ENCODE peak calls at places on chromosomes 13 and 19, in eight cellular contexts. One of them, this sample, is unnamed.

GRCh38 chr13:38630780-38631179 is 56.1 kb upstream of the FREM2 start:
- DNase-seq in heart right ventricle: no peak
- DNase-seq in AG04449: no peak
- DNase-seq in left ventricle myocardium inferior: no peak
- DNase-seq in CD8-positive, alpha-beta T cell: no peak
- DNase-seq in Peyer's patch: no peak
- DNase-seq in cardiac muscle cell: peak; percentile 48
- DNase-seq in esophagus squamous epithelium: no peak
- DNase-seq in this sample: no peak

GRCh38 chr13:109203587-109203986 is 574.2 kb downstream of the MYO16 start:
- DNase-seq in AG04449: no peak
- DNase-seq in left ventricle myocardium inferior: no peak
- DNase-seq in heart right ventricle: no peak
- DNase-seq in esophagus squamous epithelium: no peak
- DNase-seq in Peyer's patch: no peak
- DNase-seq in CD8-positive, alpha-beta T cell: no peak
- DNase-seq in cardiac muscle cell: no peak
- DNase-seq in this sample: no peak

GRCh38 chr13:34011552-34012085 is 193.7 kb downstream of the RFC3 start:
- DNase-seq in cardiac muscle cell: no peak
- DNase-seq in heart right ventricle: no peak
- DNase-seq in left ventricle myocardium inferior: no peak
- DNase-seq in Peyer's patch: no peak
- DNase-seq in CD8-positive, alpha-beta T cell: no peak
- DNase-seq in esophagus squamous epithelium: no peak
- DNase-seq in AG04449: no peak
- DNase-seq in this sample: no peak

GRCh38 chr13:43054803-43055802 is 31.7 kb downstream of the DNAJC15 start:
- DNase-seq in AG04449: peak; percentile 46
- DNase-seq in CD8-positive, alpha-beta T cell: no peak
- DNase-seq in heart right ventricle: peak; percentile 28
- DNase-seq in left ventricle myocardium inferior: no peak
- DNase-seq in Peyer's patch: no peak
- DNase-seq in esophagus squamous epithelium: no peak
- DNase-seq in cardiac muscle cell: peak; percentile 88
- DNase-seq in this sample: peak; percentile 16

GRCh38 chr19:47663911-47664771 is 49.1 kb upstream of the EHD2 start:
- DNase-seq in cardiac muscle cell: peak; percentile 100
- DNase-seq in AG04449: peak; percentile 95
- DNase-seq in heart right ventricle: no peak
- DNase-seq in Peyer's patch: peak; percentile 23
- DNase-seq in left ventricle myocardium inferior: peak; percentile 66
- DNase-seq in CD8-positive, alpha-beta T cell: no peak
- DNase-seq in esophagus squamous epithelium: peak; percentile 10
- DNase-seq in this sample: no peak

GRCh38 chr13:105442941-105443340 is 1092.5 kb downstream of the EFNB2 start:
- DNase-seq in esophagus squamous epithelium: no peak
- DNase-seq in cardiac muscle cell: peak; percentile 96
- DNase-seq in AG04449: peak; percentile 96
- DNase-seq in left ventricle myocardium inferior: no peak
- DNase-seq in Peyer's patch: no peak
- DNase-seq in CD8-positive, alpha-beta T cell: no peak
- DNase-seq in heart right ventricle: no peak
- DNase-seq in this sample: no peak

GRCh38 chr13:36294061-36294460 is 3.6 kb downstream of the CCDC169 start:
- DNase-seq in left ventricle myocardium inferior: no peak
- DNase-seq in cardiac muscle cell: no peak
- DNase-seq in esophagus squamous epithelium: no peak
- DNase-seq in Peyer's patch: no peak
- DNase-seq in CD8-positive, alpha-beta T cell: no peak
- DNase-seq in AG04449: no peak
- DNase-seq in heart right ventricle: no peak
- DNase-seq in this sample: no peak

GRCh38 chr13:66087149-66087780 is 1142.9 kb downstream of the PCDH9 start:
- DNase-seq in Peyer's patch: no peak
- DNase-seq in cardiac muscle cell: peak; percentile 50
- DNase-seq in CD8-positive, alpha-beta T cell: no peak
- DNase-seq in esophagus squamous epithelium: no peak
- DNase-seq in AG04449: no peak
- DNase-seq in heart right ventricle: no peak
- DNase-seq in left ventricle myocardium inferior: no peak
- DNase-seq in this sample: no peak

GRCh38 chr13:84500016-84500415 is 617.7 kb upstream of the SLITRK1 start:
- DNase-seq in Peyer's patch: no peak
- DNase-seq in heart right ventricle: no peak
- DNase-seq in cardiac muscle cell: no peak
- DNase-seq in CD8-positive, alpha-beta T cell: no peak
- DNase-seq in esophagus squamous epithelium: no peak
- DNase-seq in AG04449: no peak
- DNase-seq in left ventricle myocardium inferior: no peak
- DNase-seq in this sample: no peak

GRCh38 chr19:48632692-48633147 is 4.5 kb downstream of the DBP start:
- DNase-seq in CD8-positive, alpha-beta T cell: no peak
- DNase-seq in AG04449: no peak
- DNase-seq in cardiac muscle cell: no peak
- DNase-seq in Peyer's patch: no peak
- DNase-seq in heart right ventricle: no peak
- DNase-seq in left ventricle myocardium inferior: no peak
- DNase-seq in esophagus squamous epithelium: no peak
- DNase-seq in this sample: no peak

GRCh38 chr13:29923554-29924481 is 73.4 kb upstream of the UBL3 start:
- DNase-seq in esophagus squamous epithelium: no peak
- DNase-seq in AG04449: peak; percentile 97
- DNase-seq in cardiac muscle cell: peak; percentile 95
- DNase-seq in heart right ventricle: peak; percentile 34
- DNase-seq in CD8-positive, alpha-beta T cell: peak; percentile 45
- DNase-seq in left ventricle myocardium inferior: peak; percentile 42
- DNase-seq in Peyer's patch: peak; percentile 43
- DNase-seq in this sample: peak; percentile 20

GRCh38 chr19:36489920-36490415 is 607 bp upstream of the ZNF566 start:
- DNase-seq in cardiac muscle cell: peak; percentile 97
- DNase-seq in esophagus squamous epithelium: peak; percentile 36
- DNase-seq in CD8-positive, alpha-beta T cell: peak; percentile 59
- DNase-seq in heart right ventricle: peak; percentile 78
- DNase-seq in AG04449: no peak
- DNase-seq in Peyer's patch: peak; percentile 83
- DNase-seq in left ventricle myocardium inferior: peak; percentile 80
- DNase-seq in this sample: peak; percentile 89

DNA sequence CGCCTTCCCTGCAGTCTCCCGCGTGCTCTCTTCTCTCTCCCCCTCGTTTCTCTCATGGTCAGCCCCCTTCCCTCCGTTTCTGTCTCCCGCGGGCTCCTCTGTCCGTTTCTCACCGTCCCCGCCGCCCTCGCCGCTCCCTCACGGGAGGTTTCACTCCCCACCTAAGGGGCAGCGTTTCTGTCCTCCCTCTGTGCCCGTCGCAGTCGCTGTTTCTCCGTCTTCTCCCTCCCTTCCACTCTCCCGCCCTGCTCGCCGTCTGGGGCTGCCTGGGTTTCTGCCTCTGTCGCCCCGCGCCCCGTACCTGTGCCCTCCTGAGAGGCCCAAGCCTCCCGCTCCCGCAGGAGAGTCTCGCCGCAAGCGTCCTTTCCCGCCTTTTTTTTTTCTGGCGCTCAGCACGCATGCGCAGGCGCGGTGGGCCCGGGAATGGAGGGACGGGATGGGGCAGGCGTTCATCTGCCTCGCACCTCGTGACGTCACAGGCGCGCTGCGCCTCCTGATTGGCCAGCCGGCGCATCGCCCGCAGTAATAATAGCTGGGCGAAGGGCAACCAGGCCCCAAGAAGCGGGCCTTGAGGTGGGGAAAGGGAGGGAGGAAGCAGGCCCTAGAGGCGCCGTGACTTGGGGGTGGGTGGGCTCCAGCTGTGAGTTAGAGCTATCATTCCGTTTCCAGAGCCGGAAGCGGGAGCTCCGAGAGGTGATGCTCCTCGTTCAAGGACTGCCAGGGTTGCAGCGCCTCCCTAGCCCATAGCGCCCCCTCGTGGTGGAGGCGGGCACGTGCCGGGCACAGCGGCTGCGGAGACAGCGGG is 15.4 kb downstream of the SSC5D start:
- DNase-seq in heart right ventricle: peak; percentile 96
- DNase-seq in CD8-positive, alpha-beta T cell: peak; percentile 90
- DNase-seq in Peyer's patch: peak; percentile 95
- DNase-seq in cardiac muscle cell: peak; percentile 93
- DNase-seq in left ventricle myocardium inferior: peak; percentile 93
- DNase-seq in esophagus squamous epithelium: peak; percentile 54
- DNase-seq in AG04449: no peak
- DNase-seq in this sample: peak; percentile 95
- H3K4me3 ChIP-seq in heart right ventricle: peak overlapping the region; percentile 60
- H3K4me3 ChIP-seq in CD8-positive, alpha-beta T cell: peak overlapping the region; percentile 66
- H3K4me3 ChIP-seq in Peyer's patch: peak overlapping the region; percentile 50
- H3K4me3 ChIP-seq in cardiac muscle cell: peak overlapping the region; percentile 24
- H3K4me3 ChIP-seq in left ventricle myocardium inferior: peak overlapping the region; percentile 69
- H3K4me3 ChIP-seq in esophagus squamous epithelium: peak overlapping the region; percentile 40
- H3K4me3 ChIP-seq in AG04449: peak overlapping the region; percentile 63
- H3K4me3 ChIP-seq in this sample: peak overlapping the region; percentile 34

DNA sequence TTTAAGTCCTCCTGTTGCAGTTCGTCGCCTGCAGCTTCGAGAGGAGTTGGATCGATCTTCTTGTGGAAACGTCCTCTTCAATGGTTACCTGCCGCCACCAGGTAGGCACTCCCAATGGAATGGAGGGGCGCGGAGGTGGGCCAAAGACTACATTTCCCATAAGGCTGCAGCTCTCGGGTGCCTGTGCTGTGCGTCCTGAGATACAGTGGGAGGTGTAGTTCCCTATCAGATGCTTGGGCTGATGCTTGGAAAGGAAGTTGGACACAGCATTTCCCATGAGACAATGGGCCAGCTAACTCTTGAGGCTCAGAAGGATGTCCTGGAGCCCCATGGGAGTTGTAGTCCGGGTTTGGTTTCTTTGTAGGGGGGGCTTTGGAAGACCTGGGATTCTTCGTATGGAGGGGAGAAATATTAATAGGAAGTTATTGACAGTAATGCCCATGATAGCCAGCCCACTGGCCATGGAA is 1.8 kb downstream of the SHKBP1 start:
- DNase-seq in heart right ventricle: no peak
- DNase-seq in Peyer's patch: no peak
- DNase-seq in CD8-positive, alpha-beta T cell: no peak
- DNase-seq in AG04449: no peak
- DNase-seq in esophagus squamous epithelium: no peak
- DNase-seq in cardiac muscle cell: peak; percentile 57
- DNase-seq in left ventricle myocardium inferior: no peak
- DNase-seq in this sample: peak; percentile 55
- H3K4me3 ChIP-seq in heart right ventricle: no peak overlapping the region
- H3K4me3 ChIP-seq in Peyer's patch: no peak overlapping the region
- H3K4me3 ChIP-seq in CD8-positive, alpha-beta T cell: no peak overlapping the region
- H3K4me3 ChIP-seq in AG04449: no peak overlapping the region
- H3K4me3 ChIP-seq in esophagus squamous epithelium: no peak overlapping the region
- H3K4me3 ChIP-seq in cardiac muscle cell: no peak overlapping the region
- H3K4me3 ChIP-seq in left ventricle myocardium inferior: peak overlapping the region; percentile 2
- H3K4me3 ChIP-seq in this sample: no peak overlapping the region

DNA sequence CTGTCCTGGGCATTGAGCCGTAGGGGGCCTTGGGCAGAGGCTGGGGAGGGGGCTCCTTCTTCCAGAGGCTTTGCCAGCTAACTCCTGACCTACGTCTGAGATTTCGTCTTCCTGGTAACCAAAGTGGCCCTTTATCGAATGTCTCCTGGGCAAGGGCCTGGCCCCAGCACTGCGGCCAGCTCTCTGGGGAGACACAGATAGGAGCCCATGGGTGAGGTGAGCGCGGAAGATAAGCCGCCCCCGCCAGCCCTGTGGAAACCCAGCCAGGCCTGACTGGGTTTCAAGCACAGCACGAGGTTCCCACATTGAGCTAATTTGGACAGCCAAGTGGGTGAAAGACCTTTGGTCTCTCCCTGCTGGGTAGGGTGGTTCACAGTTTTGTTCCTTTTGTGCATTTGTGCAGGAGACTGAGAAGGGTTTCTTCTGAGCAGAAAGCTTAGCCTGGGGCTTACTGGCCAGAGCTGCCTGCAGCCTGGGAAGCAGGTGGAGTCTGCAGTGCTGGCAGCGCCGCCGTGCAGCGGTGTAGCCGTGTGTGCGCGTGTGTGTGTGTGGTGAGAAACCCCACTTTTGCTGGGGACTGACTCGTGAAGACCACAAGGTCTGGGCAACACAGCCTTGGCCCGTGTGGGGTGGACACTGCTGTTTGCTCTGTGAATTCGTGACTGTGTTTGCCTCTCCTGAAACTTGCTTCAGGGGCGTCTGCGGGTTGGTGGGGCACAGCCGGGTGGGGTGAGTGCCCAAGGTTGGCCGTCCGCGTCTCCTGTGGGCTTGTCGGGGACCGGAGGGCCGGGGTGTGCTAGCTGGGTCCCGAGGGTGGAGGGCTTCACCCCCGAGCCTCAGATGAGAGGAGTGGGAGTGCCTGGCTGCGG is 2.5 kb downstream of the BSG start:
- DNase-seq in esophagus squamous epithelium: no peak
- DNase-seq in CD8-positive, alpha-beta T cell: no peak
- DNase-seq in cardiac muscle cell: peak; percentile 56
- DNase-seq in heart right ventricle: peak; percentile 69
- DNase-seq in left ventricle myocardium inferior: peak; percentile 75
- DNase-seq in Peyer's patch: peak; percentile 49
- DNase-seq in AG04449: no peak
- DNase-seq in this sample: peak; percentile 75
- H3K4me3 ChIP-seq in esophagus squamous epithelium: peak overlapping the region; percentile 9
- H3K4me3 ChIP-seq in CD8-positive, alpha-beta T cell: no peak overlapping the region
- H3K4me3 ChIP-seq in cardiac muscle cell: peak overlapping the region; percentile 10
- H3K4me3 ChIP-seq in heart right ventricle: peak overlapping the region; percentile 100
- H3K4me3 ChIP-seq in left ventricle myocardium inferior: peak overlapping the region; percentile 100
- H3K4me3 ChIP-seq in Peyer's patch: peak overlapping the region; percentile 34
- H3K4me3 ChIP-seq in AG04449: peak overlapping the region; percentile 44
- H3K4me3 ChIP-seq in this sample: peak overlapping the region; percentile 99

GRCh38 chr19:45507864-45508680 is 793 bp downstream of the VASP start:
- DNase-seq in Peyer's patch: peak; percentile 73
- DNase-seq in heart right ventricle: peak; percentile 52
- DNase-seq in cardiac muscle cell: no peak
- DNase-seq in left ventricle myocardium inferior: no peak
- DNase-seq in AG04449: no peak
- DNase-seq in CD8-positive, alpha-beta T cell: no peak
- DNase-seq in esophagus squamous epithelium: no peak
- DNase-seq in this sample: no peak

GRCh38 chr19:45511074-45511473 is 3.8 kb downstream of the VASP start:
- DNase-seq in left ventricle myocardium inferior: no peak
- DNase-seq in CD8-positive, alpha-beta T cell: no peak
- DNase-seq in heart right ventricle: no peak
- DNase-seq in Peyer's patch: no peak
- DNase-seq in cardiac muscle cell: no peak
- DNase-seq in esophagus squamous epithelium: no peak
- DNase-seq in AG04449: no peak
- DNase-seq in this sample: no peak

GRCh38 chr19:45508931-45509691 is 1.8 kb downstream of the VASP start:
- DNase-seq in AG04449: no peak
- DNase-seq in esophagus squamous epithelium: no peak
- DNase-seq in cardiac muscle cell: peak; percentile 84
- DNase-seq in left ventricle myocardium inferior: peak; percentile 83
- DNase-seq in heart right ventricle: peak; percentile 79
- DNase-seq in Peyer's patch: peak; percentile 80
- DNase-seq in CD8-positive, alpha-beta T cell: peak; percentile 29
- DNase-seq in this sample: peak; percentile 46

GRCh38 chr19:45508681-45508930 is 1.3 kb downstream of the VASP start:
- DNase-seq in esophagus squamous epithelium: no peak
- DNase-seq in cardiac muscle cell: peak; percentile 49
- DNase-seq in heart right ventricle: no peak
- DNase-seq in CD8-positive, alpha-beta T cell: no peak
- DNase-seq in Peyer's patch: no peak
- DNase-seq in AG04449: no peak
- DNase-seq in left ventricle myocardium inferior: no peak
- DNase-seq in this sample: peak; percentile 65

DNA sequence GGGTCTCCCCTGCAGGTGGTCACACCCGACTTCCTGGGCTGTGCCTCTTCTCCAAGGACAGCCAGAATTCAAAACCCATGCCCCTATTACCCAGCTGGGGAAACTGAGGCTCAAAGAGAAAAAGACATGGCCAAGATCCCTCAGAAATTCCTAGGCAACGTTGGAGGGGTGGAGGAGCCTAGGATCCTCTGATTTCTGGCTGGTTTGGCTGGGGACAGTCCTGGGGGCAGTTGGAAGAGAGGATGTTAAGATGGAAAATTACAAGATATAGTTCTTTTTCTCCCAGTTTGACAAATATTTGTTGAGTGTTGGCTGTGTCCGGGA is 2.4 kb downstream of the VASP start:
- DNase-seq in esophagus squamous epithelium: no peak
- DNase-seq in CD8-positive, alpha-beta T cell: no peak
- DNase-seq in heart right ventricle: no peak
- DNase-seq in Peyer's patch: no peak
- DNase-seq in cardiac muscle cell: no peak
- DNase-seq in AG04449: no peak
- DNase-seq in left ventricle myocardium inferior: no peak
- DNase-seq in this sample: no peak
- H3K4me3 ChIP-seq in esophagus squamous epithelium: peak overlapping the region; percentile 88
- H3K4me3 ChIP-seq in CD8-positive, alpha-beta T cell: peak overlapping the region; percentile 90
- H3K4me3 ChIP-seq in heart right ventricle: peak overlapping the region; percentile 95
- H3K4me3 ChIP-seq in Peyer's patch: peak overlapping the region; percentile 100
- H3K4me3 ChIP-seq in cardiac muscle cell: peak overlapping the region; percentile 72
- H3K4me3 ChIP-seq in AG04449: peak overlapping the region; percentile 82
- H3K4me3 ChIP-seq in left ventricle myocardium inferior: peak overlapping the region; percentile 100
- H3K4me3 ChIP-seq in this sample: peak overlapping the region; percentile 24